ENCODE peak calls at places on chromosomes 5 and 9, in five cellular contexts. L, E, Y, P and O are unnamed samples.

GRCh38 chr5:100890514-100891008 is 12.5 kb downstream of the ST8SIA4 start:
- DNase-seq in Y (no peak), P (no peak), E (no peak), L (no peak), O (no peak)

GRCh38 chr5:74462356-74462755 is 178.2 kb downstream of the ENC1 start:
- DNase-seq in P (no peak), L (no peak), E (no peak), Y (no peak), O (no peak)

GRCh38 chr9:14992025-14992424 is 81.8 kb upstream of the FREM1 start:
- DNase-seq in E (no peak), L (no peak), P (no peak), Y (no peak), O (no peak)

GRCh38 chr5:78605611-78606010 is 43.0 kb downstream of the LHFPL2 start:
- DNase-seq in E (no peak), L (no peak), P (no peak), Y (no peak), O (no peak)

GRCh38 chr9:69168709-69169217 is 5.3 kb upstream of the TJP2 start:
- DNase-seq in Y (no peak), P (peak; percentile 69), E (no peak), L (no peak), O (no peak)

GRCh38 chr9:93654351-93654961 is 78.1 kb downstream of the PHF2 start:
- DNase-seq in P (no peak), Y (peak; percentile 8), E (no peak), L (no peak), O (no peak)

GRCh38 chr5:75847561-75848021 is 130.4 kb upstream of the POC5 start:
- DNase-seq in Y (no peak), P (no peak), L (no peak), E (no peak), O (no peak)

GRCh38 chr9:37491939-37492338 is 6.2 kb downstream of the POLR1E start:
- DNase-seq in E (no peak), P (no peak), Y (no peak), L (no peak), O (no peak)

GRCh38 chr9:35729700-35730485 is 2.1 kb downstream of the TLN1 start:
- DNase-seq in E (no peak), P (peak; percentile 27), L (no peak), Y (peak; percentile 66), O (peak; percentile 82)

GRCh38 chr5:912356-913091 is 19.8 kb downstream of the TRIP13 start:
- DNase-seq in E (peak; percentile 88), P (peak; percentile 77), L (no peak), Y (no peak), O (peak; percentile 79)

GRCh38 chr9:19173598-19174125 is 46.4 kb upstream of the PLIN2 start:
- DNase-seq in Y (no peak), L (no peak), E (no peak), P (no peak), O (no peak)

GRCh38 chr5:10145922-10146321 is 103.8 kb downstream of the ATPSCKMT start:
- DNase-seq in P (no peak), Y (no peak), E (no peak), L (no peak), O (peak; percentile 68)

GRCh38 chr5:59123595-59124561 is 541.0 kb downstream of the RAB3C start:
- DNase-seq in E (no peak), L (no peak), P (no peak), Y (no peak), O (no peak)

GRCh38 chr5:62082370-62082778 is 223.6 kb upstream of the KIF2A start:
- DNase-seq in L (no peak), P (no peak), E (peak; percentile 31), Y (no peak), O (no peak)

GRCh38 chr9:113345165-113345564 is 4.2 kb upstream of the BSPRY start:
- DNase-seq in L (no peak), P (no peak), Y (no peak), E (no peak), O (peak; percentile 43)

GRCh38 chr9:3740690-3741419 is 215.1 kb upstream of the RFX3 start:
- DNase-seq in Y (no peak), L (no peak), E (no peak), P (no peak), O (no peak)

GRCh38 chr5:83549681-83550080 is 78.1 kb downstream of the VCAN start:
- DNase-seq in E (no peak), L (no peak), Y (no peak), P (no peak), O (no peak)

GRCh38 chr5:35458824-35459207 is 158.8 kb upstream of the SPEF2 start:
- DNase-seq in P (no peak), L (no peak), E (no peak), Y (no peak), O (no peak)

GRCh38 chr9:117095116-117095515 is 319.7 kb downstream of the ASTN2 start:
- DNase-seq in P (no peak), Y (no peak), E (no peak), L (no peak), O (no peak)

GRCh38 chr5:56622146-56622545 is 193.2 kb upstream of the MAP3K1 start:
- DNase-seq in E (no peak), L (no peak), Y (no peak), P (no peak), O (no peak)

GRCh38 chr9:76559283-76559682 is 100.3 kb downstream of the GCNT1 start:
- DNase-seq in L (no peak), P (no peak), E (no peak), Y (no peak), O (peak; percentile 22)